ENCODE peak calls at places on chromosomes 5 and 9, in eight cellular contexts. One of them, this sample, is unnamed.

GRCh38 chr9:16213781-16214515 is 656.5 kb downstream of the BNC2 start:
- DNase-seq in fibroblast of the aortic adventitia: peak; percentile 99
- DNase-seq in M059J: peak; percentile 89
- DNase-seq in GM20000: no peak
- DNase-seq in astrocyte of the spinal cord: peak; percentile 99
- DNase-seq in midbrain: no peak
- DNase-seq in HCT116: no peak
- DNase-seq in occipital lobe: no peak
- DNase-seq in this sample: no peak

GRCh38 chr5:31918739-31919138 is 255.4 kb downstream of the GOLPH3 start:
- DNase-seq in fibroblast of the aortic adventitia: no peak
- DNase-seq in M059J: no peak
- DNase-seq in GM20000: no peak
- DNase-seq in astrocyte of the spinal cord: no peak
- DNase-seq in midbrain: peak; percentile 23
- DNase-seq in HCT116: no peak
- DNase-seq in occipital lobe: no peak
- DNase-seq in this sample: no peak

GRCh38 chr5:132002701-132003100 is 8.8 kb downstream of the ACSL6 start:
- DNase-seq in fibroblast of the aortic adventitia: no peak
- DNase-seq in M059J: peak; percentile 60
- DNase-seq in GM20000: no peak
- DNase-seq in astrocyte of the spinal cord: no peak
- DNase-seq in midbrain: no peak
- DNase-seq in HCT116: no peak
- DNase-seq in occipital lobe: no peak
- DNase-seq in this sample: peak; percentile 31

GRCh38 chr9:124873664-124874063 is 11.7 kb downstream of the ARPC5L start:
- DNase-seq in fibroblast of the aortic adventitia: no peak
- DNase-seq in M059J: no peak
- DNase-seq in GM20000: no peak
- DNase-seq in astrocyte of the spinal cord: no peak
- DNase-seq in midbrain: no peak
- DNase-seq in HCT116: no peak
- DNase-seq in occipital lobe: peak; percentile 61
- DNase-seq in this sample: no peak

GRCh38 chr9:35798658-35799366 is 7.4 kb downstream of the NPR2 start:
- DNase-seq in fibroblast of the aortic adventitia: no peak
- DNase-seq in M059J: peak; percentile 96
- DNase-seq in GM20000: no peak
- DNase-seq in astrocyte of the spinal cord: no peak
- DNase-seq in midbrain: no peak
- DNase-seq in HCT116: no peak
- DNase-seq in occipital lobe: no peak
- DNase-seq in this sample: peak; percentile 8

GRCh38 chr5:96716007-96716406 is 53.8 kb downstream of the CAST start:
- DNase-seq in fibroblast of the aortic adventitia: no peak
- DNase-seq in M059J: no peak
- DNase-seq in GM20000: no peak
- DNase-seq in astrocyte of the spinal cord: no peak
- DNase-seq in midbrain: no peak
- DNase-seq in HCT116: no peak
- DNase-seq in occipital lobe: no peak
- DNase-seq in this sample: peak; percentile 65

GRCh38 chr5:119336846-119337564 is 18.8 kb upstream of the TNFAIP8 start:
- DNase-seq in fibroblast of the aortic adventitia: peak; percentile 20
- DNase-seq in M059J: no peak
- DNase-seq in GM20000: no peak
- DNase-seq in astrocyte of the spinal cord: no peak
- DNase-seq in midbrain: no peak
- DNase-seq in HCT116: no peak
- DNase-seq in occipital lobe: no peak
- DNase-seq in this sample: peak; percentile 58

GRCh38 chr5:78809444-78809843 is 160.9 kb upstream of the LHFPL2 start:
- DNase-seq in fibroblast of the aortic adventitia: no peak
- DNase-seq in M059J: no peak
- DNase-seq in GM20000: no peak
- DNase-seq in astrocyte of the spinal cord: no peak
- DNase-seq in midbrain: no peak
- DNase-seq in HCT116: no peak
- DNase-seq in occipital lobe: no peak
- DNase-seq in this sample: no peak

GRCh38 chr5:17216974-17217325 is 481 bp upstream of the BASP1 start:
- DNase-seq in fibroblast of the aortic adventitia: peak; percentile 68
- DNase-seq in M059J: peak; percentile 54
- DNase-seq in GM20000: no peak
- DNase-seq in astrocyte of the spinal cord: peak; percentile 80
- DNase-seq in midbrain: peak; percentile 32
- DNase-seq in HCT116: no peak
- DNase-seq in occipital lobe: peak; percentile 62
- DNase-seq in this sample: peak; percentile 71

GRCh38 chr5:172459396-172460165 is 5.3 kb upstream of the SH3PXD2B start:
- DNase-seq in fibroblast of the aortic adventitia: no peak
- DNase-seq in M059J: no peak
- DNase-seq in GM20000: no peak
- DNase-seq in astrocyte of the spinal cord: no peak
- DNase-seq in midbrain: no peak
- DNase-seq in HCT116: no peak
- DNase-seq in occipital lobe: no peak
- DNase-seq in this sample: no peak

GRCh38 chr9:9752722-9753121 is 860.1 kb downstream of the PTPRD start:
- DNase-seq in fibroblast of the aortic adventitia: no peak
- DNase-seq in M059J: no peak
- DNase-seq in GM20000: no peak
- DNase-seq in astrocyte of the spinal cord: no peak
- DNase-seq in midbrain: no peak
- DNase-seq in HCT116: no peak
- DNase-seq in occipital lobe: no peak
- DNase-seq in this sample: peak; percentile 71

GRCh38 chr5:109455598-109456096 is 45.9 kb upstream of the PJA2 start:
- DNase-seq in fibroblast of the aortic adventitia: peak; percentile 99
- DNase-seq in M059J: peak; percentile 99
- DNase-seq in GM20000: peak; percentile 63
- DNase-seq in astrocyte of the spinal cord: peak; percentile 98
- DNase-seq in midbrain: peak; percentile 8
- DNase-seq in HCT116: peak; percentile 31
- DNase-seq in occipital lobe: no peak
- DNase-seq in this sample: peak; percentile 79

GRCh38 chr9:16704489-16705111 is 165.9 kb downstream of the BNC2 start:
- DNase-seq in fibroblast of the aortic adventitia: peak; percentile 88
- DNase-seq in M059J: no peak
- DNase-seq in GM20000: no peak
- DNase-seq in astrocyte of the spinal cord: no peak
- DNase-seq in midbrain: no peak
- DNase-seq in HCT116: no peak
- DNase-seq in occipital lobe: no peak
- DNase-seq in this sample: peak; percentile 76

GRCh38 chr5:154791535-154791934 is 36.4 kb downstream of the LARP1 start:
- DNase-seq in fibroblast of the aortic adventitia: no peak
- DNase-seq in M059J: no peak
- DNase-seq in GM20000: no peak
- DNase-seq in astrocyte of the spinal cord: no peak
- DNase-seq in midbrain: no peak
- DNase-seq in HCT116: no peak
- DNase-seq in occipital lobe: no peak
- DNase-seq in this sample: no peak

GRCh38 chr9:137456061-137456863 is 2.9 kb downstream of the NSMF start:
- DNase-seq in fibroblast of the aortic adventitia: peak; percentile 58
- DNase-seq in M059J: no peak
- DNase-seq in GM20000: no peak
- DNase-seq in astrocyte of the spinal cord: peak; percentile 89
- DNase-seq in midbrain: peak; percentile 31
- DNase-seq in HCT116: no peak
- DNase-seq in occipital lobe: no peak
- DNase-seq in this sample: no peak

This sample was measured in NCI-H69.